ENCODE peak calls at places on chromosome 19, in seven cellular contexts. K, B, G, W, V, X and O are unnamed samples.

GRCh38 chr19:46428278-46429141 is at the start of gene PNMA8C:
- DNase-seq in K (peak), B (peak), G (peak), W (no peak), V (no peak), X (peak), O (peak)

GRCh38 chr19:18427752-18428131 is 8.5 kb downstream of the SSBP4 start:
- DNase-seq in K (no peak), B (no peak), G (no peak), W (no peak), V (no peak), X (no peak), O (no peak)

GRCh38 chr19:1503925-1504430 is 8.8 kb downstream of the ADAMTSL5 start:
- DNase-seq in K (no peak), B (no peak), G (no peak), W (no peak), V (no peak), X (no peak), O (no peak)

GRCh38 chr19:49106648-49107135 is 7.5 kb upstream of the LIN7B start:
- DNase-seq in K (peak), B (peak), G (peak), W (peak), V (peak), X (peak), O (peak)

GRCh38 chr19:18098891-18099622 is 1.5 kb downstream of the MAST3 start:
- DNase-seq in K (peak), B (peak), G (no peak), W (no peak), V (no peak), X (peak), O (no peak)

GRCh38 chr19:30394481-30395151 is 22.4 kb downstream of the ZNF536 start:
- DNase-seq in K (no peak), B (no peak), G (no peak), W (no peak), V (no peak), X (no peak), O (no peak)

GRCh38 chr19:46906221-46906620 is 45.4 kb downstream of the ARHGAP35 start:
- DNase-seq in K (no peak), B (no peak), G (no peak), W (no peak), V (no peak), X (no peak), O (no peak)

GRCh38 chr19:18672606-18673337 is 10.7 kb upstream of the CRTC1 start:
- DNase-seq in K (no peak), B (peak), G (peak), W (no peak), V (no peak), X (peak), O (peak)

GRCh38 chr19:51471527-51471926 is 6.8 kb upstream of the CEACAM18 start:
- DNase-seq in K (no peak), B (no peak), G (no peak), W (peak), V (no peak), X (no peak), O (no peak)

GRCh38 chr19:3683405-3683865 is 16.8 kb downstream of the PIP5K1C start:
- DNase-seq in K (peak), B (peak), G (peak), W (no peak), V (no peak), X (no peak), O (peak)

GRCh38 chr19:1318678-1319471 is 33.2 kb downstream of the EFNA2 start:
- DNase-seq in K (no peak), B (peak), G (no peak), W (no peak), V (no peak), X (no peak), O (no peak)

GRCh38 chr19:51560339-51560738 is 10.7 kb upstream of the ZNF175 start:
- DNase-seq in K (no peak), B (peak), G (no peak), W (no peak), V (no peak), X (no peak), O (no peak)

GRCh38 chr19:10858204-10858828 is 10.1 kb downstream of the C19orf38 start:
- DNase-seq in K (no peak), B (peak), G (no peak), W (peak), V (no peak), X (peak), O (peak)

GRCh38 chr19:45506246-45506990 is 861 bp upstream of the VASP start:
- DNase-seq in K (peak), B (peak), G (peak), W (peak), V (peak), X (peak), O (peak)

GRCh38 chr19:49210108-49210900 is 52.7 kb downstream of the TRPM4 start:
- DNase-seq in K (peak), B (peak), G (no peak), W (peak), V (no peak), X (peak), O (peak)

GRCh38 chr19:1263198-1263597 is 5.9 kb upstream of the CIRBP start:
- DNase-seq in K (no peak), B (no peak), G (no peak), W (no peak), V (no peak), X (no peak), O (no peak)

GRCh38 chr19:11018179-11018578 is 57.3 kb downstream of the SMARCA4 start:
- DNase-seq in K (peak), B (no peak), G (peak), W (no peak), V (no peak), X (peak), O (no peak)

GRCh38 chr19:17681505-17682125 is 6.5 kb downstream of the UNC13A start:
- DNase-seq in K (peak), B (peak), G (peak), W (peak), V (peak), X (peak), O (peak)

GRCh38 chr19:58529405-58529804 is 9.8 kb upstream of the ZBTB45 start:
- DNase-seq in K (no peak), B (no peak), G (no peak), W (no peak), V (no peak), X (no peak), O (no peak)

GRCh38 chr19:1839658-1840540 is 8.4 kb downstream of the REXO1 start:
- DNase-seq in K (no peak), B (no peak), G (no peak), W (no peak), V (no peak), X (no peak), O (no peak)

GRCh38 chr19:8367327-8368001 is 3.5 kb downstream of the ANGPTL4 start:
- DNase-seq in K (peak), B (peak), G (peak), W (peak), V (no peak), X (peak), O (peak)

GRCh38 chr19:31648347-31648746 is 299.1 kb upstream of the TSHZ3 start:
- DNase-seq in K (no peak), B (no peak), G (peak), W (no peak), V (peak), X (no peak), O (no peak)

GRCh38 chr19:41821003-41821735 is 23.3 kb downstream of the LYPD4 start:
- DNase-seq in K (peak), B (peak), G (peak), W (peak), V (peak), X (peak), O (peak)

GRCh38 chr19:15456441-15456840 is 6.7 kb upstream of the WIZ start:
- DNase-seq in K (no peak), B (no peak), G (no peak), W (no peak), V (no peak), X (no peak), O (no peak)

GRCh38 chr19:15456871-15457700 is 7.3 kb downstream of the RASAL3 start:
- DNase-seq in K (peak), B (peak), G (no peak), W (peak), V (no peak), X (peak), O (no peak)

GRCh38 chr19:15455996-15456395 is 6.2 kb upstream of the WIZ start:
- DNase-seq in K (no peak), B (no peak), G (no peak), W (no peak), V (no peak), X (no peak), O (no peak)

GRCh38 chr19:15454371-15454800 is 4.6 kb upstream of the WIZ start:
- DNase-seq in K (no peak), B (no peak), G (no peak), W (no peak), V (no peak), X (no peak), O (no peak)

GRCh38 chr19:15457701-15458484 is 6.5 kb downstream of the RASAL3 start:
- DNase-seq in K (no peak), B (peak), G (no peak), W (no peak), V (no peak), X (no peak), O (no peak)
- H2AFZ ChIP-seq in K (no peak), B (peak), G (no peak), W (no peak), V (no peak), X (no peak), O (no peak)

DNA sequence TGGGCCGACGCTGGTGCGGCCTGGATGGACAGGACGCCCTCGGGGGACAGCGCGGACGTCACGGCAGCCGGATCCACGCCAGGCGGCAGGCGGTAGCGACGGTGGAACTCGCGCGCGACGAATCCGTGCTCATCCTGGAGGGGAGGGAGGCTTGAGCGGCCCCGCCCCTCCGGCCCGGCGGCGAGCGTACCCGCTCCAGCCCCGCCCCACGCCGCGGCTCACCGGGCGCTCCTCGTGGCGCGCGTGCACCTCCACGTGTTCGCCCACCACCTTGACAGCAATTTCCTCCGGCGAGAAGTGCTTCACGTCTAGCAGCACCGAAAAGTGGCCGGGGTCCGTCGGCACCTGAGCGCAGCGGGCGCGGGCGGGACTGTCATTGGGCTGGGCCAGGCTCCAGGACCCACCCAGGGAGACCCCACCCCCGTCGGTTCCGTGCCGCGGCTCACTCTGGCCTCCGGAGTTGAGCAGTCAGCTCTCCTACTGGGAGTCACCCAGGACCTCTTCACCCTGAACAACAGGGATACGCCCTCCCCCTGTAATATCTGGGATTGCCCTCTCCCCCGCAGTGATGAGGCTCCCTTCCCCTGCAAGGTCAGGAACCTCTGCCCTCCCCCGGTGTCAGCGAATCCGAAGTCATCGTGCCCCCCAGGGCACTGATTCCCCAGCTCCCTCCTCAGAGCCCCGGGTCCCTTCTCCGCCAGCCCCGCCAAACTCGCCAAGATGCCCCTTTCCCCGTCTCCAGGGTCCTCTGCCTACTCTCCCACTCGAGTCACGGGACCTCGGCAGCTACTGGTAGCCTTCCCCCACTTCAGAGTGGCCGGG is 1.1 kb downstream of the HSPB6 start:
- DNase-seq in K (peak), B (peak), G (no peak), W (no peak), V (no peak), X (peak), O (no peak)
- H2AFZ ChIP-seq in K (no peak), B (peak), G (no peak), W (no peak), V (no peak), X (peak), O (no peak)

DNA sequence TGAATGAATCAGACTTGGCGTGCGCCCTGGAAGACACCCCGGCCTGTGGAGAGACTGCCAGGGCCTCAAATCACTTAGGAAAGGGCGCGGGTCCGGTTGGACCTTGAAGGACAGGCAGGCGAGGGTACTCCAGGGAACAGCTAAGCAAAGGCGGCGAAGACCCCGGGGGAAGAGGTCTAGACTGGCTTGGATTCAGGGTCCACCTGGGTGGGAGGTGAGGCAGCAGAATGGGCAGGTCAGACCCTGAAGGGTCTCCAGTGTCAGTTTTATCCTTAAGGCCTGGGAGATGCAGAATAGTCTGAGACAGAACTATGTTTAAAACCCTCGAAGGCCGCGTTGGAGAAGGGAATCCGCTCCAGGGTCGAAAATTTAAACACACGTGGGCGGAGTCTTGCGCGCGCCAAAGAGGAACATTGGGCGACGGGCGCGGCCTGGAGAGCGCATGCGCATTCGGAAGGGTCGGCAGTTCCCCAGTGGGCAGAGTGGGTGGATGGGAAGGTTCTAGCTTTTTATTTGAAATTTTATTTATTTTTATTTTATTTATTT is 567 bp upstream of the SMG9 start:
- DNase-seq in K (peak), B (peak), G (peak), W (peak), V (peak), X (peak), O (peak)
- H2AFZ ChIP-seq in K (peak), B (peak), G (peak), W (peak), V (peak), X (peak), O (peak)

GRCh38 chr19:6357995-6358394 is 3.3 kb upstream of the CLPP start:
- DNase-seq in K (no peak), B (no peak), G (no peak), W (peak), V (no peak), X (no peak), O (no peak)
- H2AFZ ChIP-seq in K (no peak), B (peak), G (no peak), W (peak), V (no peak), X (no peak), O (no peak)

DNA sequence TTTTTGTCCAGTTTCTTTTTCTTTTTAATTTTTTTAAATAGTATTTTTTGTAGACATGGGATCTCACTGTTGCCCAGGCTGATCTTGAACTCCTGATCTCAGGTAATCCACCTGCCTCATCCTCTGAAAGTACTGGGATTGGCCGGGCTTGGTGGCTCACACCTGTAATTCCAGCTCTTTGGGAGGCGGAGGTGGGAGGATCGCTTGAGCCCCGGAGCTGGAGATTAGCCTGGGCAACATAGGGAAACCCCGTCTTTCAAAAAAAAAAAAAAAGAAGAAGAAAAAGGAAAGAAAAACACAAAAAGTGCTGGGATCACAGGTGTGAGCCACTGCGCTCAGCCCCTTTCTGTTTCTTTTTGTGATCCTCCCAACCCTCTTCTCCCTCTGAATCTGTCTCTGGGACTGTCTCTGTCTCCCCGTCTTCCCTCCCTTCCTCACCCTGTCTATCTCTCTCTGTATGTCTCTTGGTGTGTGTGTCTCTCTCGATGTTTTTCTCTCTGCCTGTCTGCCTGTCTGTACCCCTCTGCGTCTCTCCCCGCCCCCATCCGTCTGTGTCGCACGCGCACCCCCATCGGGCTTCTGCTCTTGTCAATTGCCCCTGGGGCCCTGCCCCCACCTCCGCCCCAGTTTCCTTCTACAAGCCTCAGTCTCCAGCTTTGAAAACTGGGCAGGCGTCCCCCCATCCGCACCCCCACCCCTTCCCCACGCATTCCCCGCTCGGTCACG is 554 bp upstream of the ZFP36 start:
- DNase-seq in K (no peak), B (peak), G (no peak), W (no peak), V (peak), X (peak), O (no peak)
- H2AFZ ChIP-seq in K (no peak), B (no peak), G (no peak), W (peak), V (no peak), X (peak), O (peak)